ENCODE peak calls at places on chromosome 7, in six cellular contexts. B, F, S, M, O and Z are unnamed samples.
A peak's percentile ranks its signal among the peaks of the same experiment; 100 is the strongest.

GRCh38 chr7:141752634-141753033 is 11.3 kb upstream of the TAS2R3 start:
- DNase-seq in S (no peak), O (no peak), M (no peak), B (no peak), F (no peak), Z (no peak)

GRCh38 chr7:128059143-128059975 is 28.1 kb upstream of the LRRC4 start:
- DNase-seq in M (no peak), S (no peak), F (no peak), O (peak; percentile 30), B (no peak), Z (no peak)

GRCh38 chr7:50564630-50565558 is at the start of gene DDC:
- DNase-seq in F (no peak), B (no peak), O (no peak), S (no peak), M (no peak), Z (no peak)

GRCh38 chr7:77409005-77409738 is 7.0 kb downstream of the GSAP start:
- DNase-seq in M (no peak), S (peak; percentile 70), F (no peak), B (no peak), O (no peak), Z (no peak)

GRCh38 chr7:99693427-99694200 is 13.8 kb upstream of the CYP3A5 start:
- DNase-seq in M (peak; percentile 66), F (no peak), B (peak; percentile 78), S (no peak), O (no peak), Z (no peak)

GRCh38 chr7:50295133-50295532 is 9.4 kb upstream of the IKZF1 start:
- DNase-seq in F (no peak), S (no peak), B (no peak), M (no peak), O (no peak), Z (no peak)

GRCh38 chr7:114922652-114923402 is 933 bp downstream of the MDFIC start:
- DNase-seq in F (peak; percentile 76), M (peak; percentile 31), S (peak; percentile 81), O (peak; percentile 64), B (peak; percentile 32), Z (no peak)

GRCh38 chr7:157487046-157487770 is 150.4 kb downstream of the DNAJB6 start:
- DNase-seq in S (no peak), B (no peak), M (peak; percentile 18), F (no peak), O (no peak), Z (no peak)

GRCh38 chr7:90274161-90274560 is 29.2 kb downstream of the CFAP69 start:
- DNase-seq in O (no peak), M (no peak), F (no peak), B (no peak), S (no peak), Z (no peak)

GRCh38 chr7:37921340-37921805 is 933 bp downstream of the EPDR1 start:
- DNase-seq in F (no peak), O (no peak), M (no peak), S (peak; percentile 13), B (peak; percentile 52), Z (no peak)

GRCh38 chr7:128431221-128431620 is 21.4 kb upstream of the IMPDH1 start:
- DNase-seq in F (peak; percentile 73), B (no peak), M (peak; percentile 55), O (no peak), S (peak; percentile 29), Z (no peak)

GRCh38 chr7:42097756-42098155 is 139.3 kb downstream of the GLI3 start:
- DNase-seq in M (no peak), B (no peak), S (peak; percentile 88), F (no peak), O (no peak), Z (no peak)

GRCh38 chr7:113086431-113086888 is at the start of gene GPR85:
- DNase-seq in M (peak; percentile 40), S (peak; percentile 90), F (peak; percentile 81), O (peak; percentile 7), B (peak; percentile 45), Z (peak; percentile 41)

GRCh38 chr7:94908204-94909022 is 1.0 kb downstream of the PPP1R9A start:
- DNase-seq in S (peak; percentile 13), F (peak; percentile 74), M (peak; percentile 44), B (peak; percentile 62), O (no peak), Z (peak; percentile 58)

GRCh38 chr7:82530361-82530760 is 86.8 kb upstream of the CACNA2D1 start:
- DNase-seq in O (no peak), M (no peak), F (no peak), S (no peak), B (no peak), Z (no peak)

GRCh38 chr7:30648744-30649540 is 33.3 kb downstream of the CRHR2 start:
- DNase-seq in S (no peak), M (no peak), B (no peak), O (no peak), F (no peak), Z (no peak)

GRCh38 chr7:70764004-70764691 is 367.8 kb upstream of the GALNT17 start:
- DNase-seq in O (peak; percentile 11), B (no peak), F (no peak), S (no peak), M (no peak), Z (no peak)

GRCh38 chr7:70762697-70763096 is 369.2 kb upstream of the GALNT17 start:
- DNase-seq in F (no peak), M (no peak), O (no peak), S (no peak), B (no peak), Z (no peak)

GRCh38 chr7:70765651-70766050 is 366.3 kb upstream of the GALNT17 start:
- DNase-seq in O (no peak), S (no peak), B (no peak), M (no peak), F (no peak), Z (no peak)

GRCh38 chr7:70764701-70765208 is 367.2 kb upstream of the GALNT17 start:
- DNase-seq in M (no peak), F (no peak), O (no peak), S (no peak), B (no peak), Z (no peak)

GRCh38 chr7:70761711-70762328 is 370.1 kb upstream of the GALNT17 start:
- DNase-seq in S (no peak), O (no peak), B (no peak), M (no peak), F (no peak), Z (no peak)
- H3K27ac ChIP-seq in S (no peak overlapping the region), O (no peak overlapping the region), B (no peak overlapping the region), M (no peak overlapping the region), F (no peak overlapping the region), Z (no peak overlapping the region)

DNA sequence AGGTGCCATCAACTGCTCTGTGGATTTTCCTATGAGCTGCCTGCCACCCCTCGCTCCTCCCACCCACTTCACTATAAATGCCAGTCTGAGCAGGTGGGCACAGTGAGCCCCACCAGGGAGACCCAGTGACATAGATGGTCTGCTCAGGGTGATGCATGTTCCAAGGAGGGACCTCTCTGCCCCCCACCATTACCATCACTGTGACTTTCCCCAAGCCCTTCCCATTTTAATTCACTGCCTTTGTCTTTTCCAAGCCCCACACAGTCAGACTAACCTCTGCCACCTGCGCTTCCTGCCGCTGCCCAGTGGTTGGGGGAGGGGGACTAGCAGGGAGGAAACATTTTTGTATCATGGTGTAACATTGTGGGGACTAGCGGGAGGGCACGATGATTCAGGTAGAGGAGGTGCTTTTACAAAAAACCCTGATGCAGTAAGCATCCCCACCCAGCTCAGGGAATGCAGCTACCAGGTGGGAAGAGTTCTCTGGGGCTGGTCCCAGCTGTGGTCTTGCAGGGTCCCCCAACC is 24.6 kb downstream of the PRSS2 start:
- DNase-seq in F (no peak), B (no peak), S (no peak), M (no peak), O (peak; percentile 60), Z (no peak)
- H3K27ac ChIP-seq in F (no peak overlapping the region), B (no peak overlapping the region), S (no peak overlapping the region), M (peak overlapping the region; percentile 77), O (peak overlapping the region; percentile 95), Z (no peak overlapping the region)

GRCh38 chr7:150587551-150587950 is 20.4 kb downstream of the GIMAP4 start:
- DNase-seq in M (no peak), F (no peak), S (no peak), B (no peak), O (no peak), Z (no peak)

GRCh38 chr7:150586778-150587152 is 19.6 kb downstream of the GIMAP4 start:
- DNase-seq in S (no peak), M (no peak), O (no peak), F (no peak), B (no peak), Z (no peak)

GRCh38 chr7:150585199-150585598 is 18.0 kb downstream of the GIMAP4 start:
- DNase-seq in B (no peak), O (no peak), S (no peak), M (no peak), F (no peak), Z (no peak)

GRCh38 chr7:150580995-150581394 is 13.8 kb downstream of the GIMAP4 start:
- DNase-seq in O (no peak), M (no peak), S (no peak), B (no peak), F (no peak), Z (no peak)

DNA sequence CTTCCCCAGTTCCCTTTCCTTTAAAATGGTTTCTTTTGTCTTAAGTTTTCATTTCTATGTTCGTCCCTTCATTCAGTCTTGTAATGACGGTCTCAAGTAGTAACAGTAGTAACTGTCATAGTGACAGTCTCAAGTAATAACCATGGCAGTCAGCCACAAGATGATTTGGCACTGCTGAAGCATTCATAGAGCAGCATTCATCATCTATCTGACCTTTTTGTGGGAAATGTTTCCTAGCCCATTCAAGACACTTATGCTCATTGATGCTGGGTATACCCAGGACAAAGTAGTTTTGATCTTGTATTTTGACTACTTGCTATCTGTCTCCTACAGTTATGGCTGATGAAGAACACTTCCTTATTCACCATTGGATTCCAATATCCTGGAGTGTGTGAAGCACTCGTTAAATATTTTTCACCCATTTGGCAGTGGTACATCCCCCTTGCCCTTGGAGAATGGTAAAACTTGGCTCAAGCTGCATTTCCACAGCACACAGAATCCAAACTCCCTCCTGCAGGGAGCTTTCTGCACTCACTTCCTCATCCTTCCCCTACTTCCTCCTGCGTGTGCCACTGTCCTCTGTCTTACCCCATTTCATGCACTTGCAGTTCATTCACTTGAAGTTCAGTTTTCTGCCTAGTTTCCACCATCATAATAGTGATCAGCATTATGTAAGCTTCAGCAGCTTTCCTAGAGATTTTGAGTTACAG is 19.0 kb downstream of the GIMAP4 start:
- DNase-seq in F (no peak), M (no peak), B (no peak), S (no peak), O (no peak), Z (no peak)
- H3K27ac ChIP-seq in F (peak overlapping the region; percentile 63), M (peak overlapping the region; percentile 65), B (peak overlapping the region; percentile 61), S (no peak overlapping the region), O (no peak overlapping the region), Z (no peak overlapping the region)

GRCh38 chr7:45881280-45881758 is 7.0 kb upstream of the IGFBP1 start:
- DNase-seq in F (no peak), M (no peak), O (no peak), B (no peak), S (no peak), Z (no peak)
- H3K27ac ChIP-seq in F (no peak overlapping the region), M (no peak overlapping the region), O (no peak overlapping the region), B (no peak overlapping the region), S (peak overlapping the region; percentile 85), Z (no peak overlapping the region)